ENCODE peak calls at places on chromosomes 13 and 19, in four cellular contexts. R is left colon; N is foreskin keratinocyte; X is CD8-positive, alpha-beta T cell. J is an unnamed sample.
A peak's percentile ranks its signal among the peaks of the same experiment; 100 is the strongest.

GRCh38 chr13:70087247-70087646 is 20.4 kb upstream of the ATXN8OS start:
- DNase-seq in R (no peak), N (peak; percentile 28), X (no peak), J (no peak)

GRCh38 chr13:60562081-60562764 is 165.2 kb downstream of the TDRD3 start:
- DNase-seq in R (no peak), N (peak; percentile 66), X (no peak), J (no peak)

GRCh38 chr13:73958657-73959397 is 175.4 kb downstream of the KLF12 start:
- DNase-seq in R (no peak), N (peak; percentile 92), X (no peak), J (no peak)

GRCh38 chr13:114146629-114147028 is 14.2 kb upstream of the RASA3 start:
- DNase-seq in R (no peak), N (no peak), X (no peak), J (peak; percentile 90)

GRCh38 chr19:11418518-11419506 is at the start of gene RGL3:
- DNase-seq in R (peak; percentile 51), N (no peak), X (no peak), J (peak; percentile 92)

GRCh38 chr19:34838753-34839431 is 65.9 kb upstream of the ZNF599 start:
- DNase-seq in R (peak; percentile 44), N (no peak), X (peak; percentile 36), J (peak; percentile 76)

GRCh38 chr19:48501446-48501960 is 10.1 kb downstream of the LMTK3 start:
- DNase-seq in R (peak; percentile 60), N (peak; percentile 95), X (peak; percentile 47), J (peak; percentile 96)

GRCh38 chr13:65535360-65535759 is 1694.8 kb downstream of the PCDH9 start:
- DNase-seq in R (no peak), N (no peak), X (no peak), J (no peak)

GRCh38 chr13:41700790-41701310 is 243.5 kb downstream of the RGCC start:
- DNase-seq in R (no peak), N (peak; percentile 14), X (no peak), J (no peak)

GRCh38 chr19:19732579-19733501 is at the start of gene ZNF14:
- DNase-seq in R (peak; percentile 95), N (peak; percentile 86), X (peak; percentile 90), J (peak; percentile 98)

GRCh38 chr19:16206637-16207036 is 8.9 kb downstream of the AP1M1 start:
- DNase-seq in R (no peak), N (no peak), X (peak; percentile 3), J (no peak)

GRCh38 chr13:46184277-46184699 is 2.3 kb upstream of the LCP1 start:
- DNase-seq in R (peak; percentile 68), N (no peak), X (peak; percentile 79), J (peak; percentile 70)

J was measured in H7.